ENCODE peak calls at places on chromosomes 13 and 19, in seven cellular contexts. E is ascending aorta, Z is thoracic aorta, R is cardiac muscle cell, L is tibial artery, C is activated B cell treated with CpG ODN at 0.5 μM for 24 hours, W is HFF-Myc. G is an unnamed sample.

GRCh38 chr13:48478401-48478800 is 54.5 kb downstream of the RCBTB2 start:
- DNase-seq in E (no peak), Z (no peak), R (no peak), L (no peak), C (no peak), W (peak), G (no peak)

GRCh38 chr13:97883356-97883755 is 70.1 kb upstream of the IPO5 start:
- DNase-seq in E (no peak), Z (no peak), R (no peak), L (no peak), C (no peak), W (no peak), G (no peak)

GRCh38 chr13:112067871-112068305 is 939 bp downstream of the SOX1 start:
- DNase-seq in E (no peak), Z (no peak), R (peak), L (no peak), C (no peak), W (no peak), G (no peak)

GRCh38 chr19:1256646-1257474 is 8.5 kb downstream of the MIDN start:
- DNase-seq in E (no peak), Z (no peak), R (no peak), L (no peak), C (no peak), W (no peak), G (no peak)

GRCh38 chr13:24251525-24251924 is 57.9 kb upstream of the C1QTNF9 start:
- DNase-seq in E (no peak), Z (no peak), R (no peak), L (no peak), C (no peak), W (no peak), G (no peak)

GRCh38 chr19:17579523-17580244 is 24.2 kb downstream of the COLGALT1 start:
- DNase-seq in E (no peak), Z (no peak), R (peak), L (no peak), C (peak), W (no peak), G (no peak)

GRCh38 chr19:30122431-30122830 is 180.4 kb downstream of the URI1 start:
- DNase-seq in E (no peak), Z (no peak), R (no peak), L (no peak), C (no peak), W (no peak), G (no peak)

GRCh38 chr13:53382008-53382407 is 353.4 kb downstream of the OLFM4 start:
- DNase-seq in E (no peak), Z (no peak), R (peak), L (no peak), C (no peak), W (no peak), G (no peak)

GRCh38 chr19:5789886-5790572 is 934 bp downstream of the DUS3L start:
- DNase-seq in E (no peak), Z (no peak), R (no peak), L (no peak), C (no peak), W (no peak), G (no peak)

GRCh38 chr13:51113969-51114368 is 2.9 kb upstream of the C13orf42 start:
- DNase-seq in E (no peak), Z (no peak), R (no peak), L (no peak), C (no peak), W (no peak), G (no peak)

GRCh38 chr13:49240017-49240416 is 7.7 kb upstream of the CDADC1 start:
- DNase-seq in E (no peak), Z (no peak), R (peak), L (no peak), C (no peak), W (no peak), G (no peak)

GRCh38 chr13:106609116-106609515 is 41.2 kb upstream of the ARGLU1 start:
- DNase-seq in E (no peak), Z (no peak), R (no peak), L (no peak), C (no peak), W (no peak), G (no peak)

GRCh38 chr19:6801397-6802086 is 29.0 kb downstream of the VAV1 start:
- DNase-seq in E (peak), Z (no peak), R (peak), L (peak), C (peak), W (no peak), G (no peak)

GRCh38 chr13:43196171-43196611 is 172.8 kb downstream of the DNAJC15 start:
- DNase-seq in E (no peak), Z (no peak), R (peak), L (no peak), C (no peak), W (no peak), G (no peak)

GRCh38 chr19:7355151-7355845 is 6.6 kb downstream of the ARHGEF18 start:
- DNase-seq in E (no peak), Z (no peak), R (no peak), L (no peak), C (no peak), W (no peak), G (no peak)

GRCh38 chr19:40284251-40284500 is 969 bp downstream of the AKT2 start:
- DNase-seq in E (no peak), Z (no peak), R (peak), L (no peak), C (no peak), W (no peak), G (no peak)

GRCh38 chr13:113637262-113638160 is 20.5 kb downstream of the ATP4B start:
- DNase-seq in E (no peak), Z (no peak), R (no peak), L (peak), C (peak), W (no peak), G (peak)

GRCh38 chr19:489418-490196 is 6.7 kb upstream of the MADCAM1 start:
- DNase-seq in E (no peak), Z (no peak), R (peak), L (no peak), C (no peak), W (no peak), G (no peak)

GRCh38 chr13:102260256-102260655 is 141.6 kb downstream of the FGF14 start:
- DNase-seq in E (no peak), Z (no peak), R (no peak), L (no peak), C (no peak), W (no peak), G (no peak)

GRCh38 chr13:48222358-48223015 is 10.5 kb upstream of the ITM2B start:
- DNase-seq in E (no peak), Z (no peak), R (no peak), L (peak), C (no peak), W (no peak), G (no peak)

GRCh38 chr19:28744014-28744413 is 468.9 kb downstream of the UQCRFS1 start:
- DNase-seq in E (no peak), Z (no peak), R (no peak), L (no peak), C (no peak), W (no peak), G (no peak)

GRCh38 chr19:17755977-17756670 is 4.8 kb downstream of the FCHO1 start:
- DNase-seq in E (no peak), Z (no peak), R (peak), L (no peak), C (peak), W (no peak), G (no peak)

GRCh38 chr13:33761744-33762143 is 56.2 kb upstream of the RFC3 start:
- DNase-seq in E (no peak), Z (no peak), R (peak), L (no peak), C (no peak), W (no peak), G (no peak)

GRCh38 chr19:46015961-46016425 is 6.9 kb downstream of the PGLYRP1 start:
- DNase-seq in E (no peak), Z (no peak), R (peak), L (no peak), C (peak), W (no peak), G (no peak)

GRCh38 chr13:114015608-114016295 is 41.9 kb upstream of the C13orf46 start:
- DNase-seq in E (no peak), Z (no peak), R (no peak), L (no peak), C (no peak), W (no peak), G (no peak)

GRCh38 chr13:99315186-99315585 is 8.0 kb upstream of the GPR183 start:
- DNase-seq in E (no peak), Z (no peak), R (no peak), L (no peak), C (no peak), W (no peak), G (no peak)

GRCh38 chr19:47239610-47240296 is 8.8 kb upstream of the BBC3 start:
- DNase-seq in E (no peak), Z (no peak), R (peak), L (peak), C (peak), W (no peak), G (no peak)

GRCh38 chr19:49065905-49066512 is 1.4 kb upstream of the NTF4 start:
- DNase-seq in E (no peak), Z (no peak), R (peak), L (no peak), C (no peak), W (no peak), G (no peak)

GRCh38 chr13:75465236-75465635 is 16.7 kb downstream of the TBC1D4 start:
- DNase-seq in E (no peak), Z (no peak), R (no peak), L (no peak), C (no peak), W (no peak), G (no peak)

GRCh38 chr19:36257512-36257876 is 42.6 kb downstream of the ZNF146 start:
- DNase-seq in E (no peak), Z (no peak), R (no peak), L (no peak), C (no peak), W (no peak), G (peak)

GRCh38 chr13:100484708-100485107 is 103.9 kb downstream of the GGACT start:
- DNase-seq in E (no peak), Z (no peak), R (no peak), L (no peak), C (no peak), W (no peak), G (no peak)

GRCh38 chr13:76708138-76708537 is 178.1 kb downstream of the KCTD12 start:
- DNase-seq in E (no peak), Z (no peak), R (no peak), L (no peak), C (no peak), W (no peak), G (no peak)

GRCh38 chr13:104253063-104253680 is 1187.0 kb upstream of the SLC10A2 start:
- DNase-seq in E (no peak), Z (no peak), R (no peak), L (no peak), C (no peak), W (no peak), G (no peak)

GRCh38 chr13:44243198-44243852 is 130.3 kb upstream of the SERP2 start:
- DNase-seq in E (no peak), Z (no peak), R (peak), L (no peak), C (no peak), W (no peak), G (no peak)
- TF ChIP-seq CTCF in E (peak), Z (no peak), R (peak), L (no peak), C (no peak), W (peak), G (peak)

DNA sequence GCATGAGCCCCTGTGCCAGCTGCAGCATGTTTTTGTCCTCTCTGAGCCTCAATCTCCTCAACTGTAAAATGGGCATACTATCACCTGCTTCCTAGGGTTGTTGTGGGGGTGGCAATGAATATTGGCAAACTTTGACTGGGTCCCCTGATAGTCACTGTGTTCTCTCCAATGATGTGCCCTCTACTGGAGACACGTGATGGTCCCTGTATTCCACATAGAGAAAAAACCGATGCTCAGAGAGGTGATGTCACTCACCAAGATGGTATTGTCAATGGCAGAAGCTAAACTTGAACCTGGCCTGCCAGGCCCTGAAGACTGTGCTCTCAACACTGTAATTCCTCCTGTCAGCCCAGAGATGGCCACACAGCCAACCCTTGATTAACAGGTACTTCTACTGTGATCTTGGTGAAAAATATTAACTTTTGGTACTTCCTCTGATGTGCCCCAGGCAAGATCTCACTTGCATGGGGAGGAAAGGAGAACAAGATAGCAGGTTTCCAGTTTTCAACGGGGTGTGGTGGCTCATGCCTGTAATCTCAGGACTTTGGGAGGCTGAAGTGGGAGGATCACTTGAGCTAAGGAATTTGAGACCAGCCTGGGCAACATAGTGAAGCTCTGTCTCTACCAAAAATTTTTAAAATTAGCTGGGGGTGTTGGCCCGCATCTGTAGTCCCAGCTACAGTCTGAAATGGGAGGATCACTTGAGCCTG is 3.6 kb downstream of the CEACAM20 start:
- DNase-seq in E (no peak), Z (no peak), R (no peak), L (no peak), C (no peak), W (no peak), G (no peak)
- TF ChIP-seq CTCF in E (no peak), Z (no peak), R (no peak), L (no peak), C (no peak), W (no peak), G (no peak)

DNA sequence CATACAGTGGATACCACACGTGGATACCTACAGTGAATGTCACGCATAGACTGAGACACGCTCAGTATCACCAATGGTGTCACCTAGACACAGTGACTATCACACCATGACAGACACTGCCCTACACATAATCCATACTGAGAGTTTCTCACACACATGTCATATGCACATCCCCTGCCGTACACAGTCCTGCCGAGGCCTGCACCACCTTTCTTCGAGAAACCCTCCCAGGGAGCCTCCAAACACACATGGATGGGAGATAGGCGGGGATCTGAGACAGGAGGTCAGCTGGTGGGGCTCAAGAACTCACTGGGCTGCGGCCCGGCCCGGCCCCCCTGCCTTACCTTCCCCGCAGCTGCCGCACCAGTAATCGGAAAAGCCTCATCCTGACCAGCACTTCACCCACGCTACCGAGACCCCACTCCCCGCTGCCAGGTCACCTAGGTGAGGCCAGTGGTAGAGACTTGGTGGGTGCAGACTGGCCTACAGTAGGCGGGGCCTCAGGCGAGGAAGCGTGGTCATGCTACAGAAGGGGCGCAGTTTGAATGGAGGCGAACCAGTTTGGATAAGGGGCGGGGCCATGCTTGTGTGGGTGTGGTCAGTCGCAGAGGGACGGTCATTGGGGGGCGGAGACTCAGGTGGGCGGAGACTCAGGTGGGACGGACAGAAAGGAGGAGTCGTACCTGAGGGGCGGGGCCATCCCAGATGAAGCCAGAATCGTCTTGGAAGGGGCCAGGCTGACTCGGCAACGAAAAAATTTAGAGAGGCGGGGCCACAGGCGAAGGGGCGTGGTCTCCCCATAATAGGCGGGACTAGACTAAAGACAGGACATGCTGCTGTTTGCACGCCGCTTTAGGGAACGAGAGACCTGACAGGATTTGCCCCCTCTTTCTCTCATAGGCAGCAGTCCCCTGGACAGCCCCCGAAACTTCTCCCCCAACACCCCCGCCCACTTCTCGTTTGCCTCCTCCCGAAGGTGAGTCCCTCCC is 2.1 kb downstream of the MAST1 start:
- DNase-seq in E (no peak), Z (no peak), R (peak), L (no peak), C (no peak), W (peak), G (peak)
- TF ChIP-seq CTCF in E (no peak), Z (no peak), R (no peak), L (no peak), C (no peak), W (no peak), G (no peak)

DNA sequence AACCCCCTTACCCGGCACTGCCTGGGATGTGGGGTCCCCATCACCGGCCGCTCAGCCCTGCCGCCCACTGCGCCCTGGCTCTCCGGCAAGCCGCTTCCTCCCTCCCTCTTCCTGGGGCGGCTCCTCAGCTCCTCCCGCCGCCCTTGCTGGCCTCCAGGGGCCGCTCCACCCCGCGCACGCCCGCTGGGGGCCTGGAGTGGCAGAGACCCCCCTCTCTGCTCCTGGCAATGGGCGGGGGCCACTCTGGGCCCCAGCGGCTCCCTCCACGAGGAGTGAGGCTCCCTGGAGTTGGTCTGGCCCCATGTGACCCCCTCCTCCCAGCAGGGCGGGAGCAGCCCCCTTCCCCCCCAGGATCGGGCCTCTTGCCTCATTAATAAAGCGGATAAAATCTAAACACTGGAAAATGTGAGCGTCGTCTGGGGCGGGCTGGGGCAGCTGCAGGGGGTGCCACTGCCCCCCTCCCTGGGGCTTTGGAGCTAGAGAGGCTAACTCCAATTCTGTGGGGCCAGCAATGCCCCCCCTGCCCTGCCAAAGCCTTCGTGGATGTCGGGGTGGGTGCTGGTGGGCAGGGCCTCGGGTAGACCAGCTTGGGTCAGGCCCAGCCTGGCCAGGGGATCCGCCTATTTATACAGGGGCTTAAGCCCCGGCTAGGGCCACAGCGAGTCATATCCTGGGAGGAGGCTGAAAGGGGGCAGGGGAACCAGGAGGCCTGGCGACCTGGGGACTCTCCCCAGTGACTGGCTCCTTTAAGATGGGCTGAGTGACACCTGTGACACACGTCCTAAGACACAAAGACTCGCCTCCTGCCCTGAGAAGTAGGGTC is at the start of gene PTGER1:
- DNase-seq in E (no peak), Z (no peak), R (peak), L (no peak), C (no peak), W (no peak), G (no peak)
- TF ChIP-seq CTCF in E (peak), Z (no peak), R (peak), L (peak), C (no peak), W (peak), G (peak)

GRCh38 chr19:54030895-54031586 is 32.7 kb downstream of the VSTM1 start:
- DNase-seq in E (no peak), Z (no peak), R (peak), L (no peak), C (no peak), W (no peak), G (no peak)
- TF ChIP-seq CTCF in E (no peak), Z (no peak), R (peak), L (no peak), C (no peak), W (peak), G (peak)

DNA sequence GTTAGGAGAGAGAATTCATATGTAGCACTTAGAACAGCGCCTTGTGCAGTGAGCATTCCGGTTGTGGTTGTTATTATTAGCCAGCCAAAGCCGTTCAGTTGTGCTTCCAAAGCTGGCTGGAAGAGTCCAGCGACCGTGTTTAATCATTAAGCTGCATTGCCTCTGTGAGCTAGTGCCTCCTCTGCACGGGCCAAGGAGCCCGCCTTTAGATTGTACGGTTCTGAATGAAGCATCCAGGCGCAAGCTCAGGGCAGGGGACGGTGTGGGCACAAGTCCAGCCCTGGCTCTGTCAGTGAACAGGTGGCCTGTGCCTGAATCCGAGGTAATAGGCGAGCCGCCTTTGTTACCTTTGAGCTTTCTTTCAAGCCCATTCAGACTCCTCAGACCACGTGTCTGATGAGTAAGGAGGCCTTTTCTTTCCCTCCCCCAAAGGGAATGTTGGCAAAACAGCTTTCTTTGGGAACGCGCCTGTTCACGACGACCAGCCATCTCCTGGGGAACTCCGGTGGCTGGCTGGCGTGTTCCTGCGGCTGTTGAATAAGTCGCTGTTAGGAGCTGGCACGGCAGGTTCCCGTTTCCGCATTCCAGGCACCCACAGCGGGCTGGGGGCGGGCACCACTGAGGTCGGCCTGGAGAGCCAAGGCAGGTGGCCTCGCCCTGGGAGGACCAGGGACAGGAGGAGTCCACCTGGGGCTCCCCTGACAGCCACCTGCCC is 25.1 kb downstream of the SIPA1L3 start:
- DNase-seq in E (no peak), Z (peak), R (peak), L (peak), C (peak), W (no peak), G (peak)
- TF ChIP-seq CTCF in E (no peak), Z (no peak), R (peak), L (no peak), C (no peak), W (no peak), G (no peak)

GRCh38 chr13:32471187-32471922 is 43.4 kb upstream of the N4BP2L1 start:
- DNase-seq in E (no peak), Z (no peak), R (peak), L (no peak), C (no peak), W (no peak), G (no peak)

GRCh38 chr13:32475403-32475802 is 47.5 kb upstream of the N4BP2L1 start:
- DNase-seq in E (no peak), Z (no peak), R (no peak), L (no peak), C (no peak), W (no peak), G (no peak)

GRCh38 chr13:32473650-32474049 is 45.7 kb upstream of the N4BP2L1 start:
- DNase-seq in E (no peak), Z (no peak), R (no peak), L (no peak), C (no peak), W (no peak), G (no peak)

GRCh38 chr13:32468502-32469147 is 40.7 kb upstream of the N4BP2L1 start:
- DNase-seq in E (no peak), Z (no peak), R (no peak), L (no peak), C (no peak), W (no peak), G (no peak)

GRCh38 chr13:32472194-32472621 is 44.3 kb upstream of the N4BP2L1 start:
- DNase-seq in E (no peak), Z (no peak), R (no peak), L (no peak), C (no peak), W (no peak), G (no peak)
- TF ChIP-seq CTCF in E (no peak), Z (no peak), R (no peak), L (no peak), C (no peak), W (no peak), G (no peak)